ENCODE peak calls at places on chromosomes 2 and 18, in four cellular contexts. One of them, this sample, is unnamed.
A peak's percentile ranks its signal among the peaks of the same experiment; 100 is the strongest.

GRCh38 chr18:31497711-31498449 is at the start of gene DSG2:
- DNase-seq in occipital lobe: no peak
- DNase-seq in NCI-H1694: no peak
- DNase-seq in hypothalamus: no peak
- DNase-seq in this sample: no peak

GRCh38 chr18:13639196-13639595 is 87.2 kb downstream of the FAM210A start:
- DNase-seq in occipital lobe: no peak
- DNase-seq in NCI-H1694: no peak
- DNase-seq in hypothalamus: no peak
- DNase-seq in this sample: peak; percentile 69

GRCh38 chr2:28752608-28752984 is 966 bp downstream of the PPP1CB start:
- DNase-seq in occipital lobe: no peak
- DNase-seq in NCI-H1694: no peak
- DNase-seq in hypothalamus: no peak
- DNase-seq in this sample: peak; percentile 47

GRCh38 chr2:25066455-25066854 is 24.6 kb downstream of the EFR3B start:
- DNase-seq in occipital lobe: no peak
- DNase-seq in NCI-H1694: no peak
- DNase-seq in hypothalamus: no peak
- DNase-seq in this sample: no peak

GRCh38 chr18:35024965-35025364 is 16.2 kb upstream of the MAPRE2 start:
- DNase-seq in occipital lobe: no peak
- DNase-seq in NCI-H1694: no peak
- DNase-seq in hypothalamus: no peak
- DNase-seq in this sample: no peak

GRCh38 chr2:210954508-210954907 is 398.1 kb downstream of the CPS1 start:
- DNase-seq in occipital lobe: no peak
- DNase-seq in NCI-H1694: no peak
- DNase-seq in hypothalamus: no peak
- DNase-seq in this sample: no peak

GRCh38 chr18:74310411-74310810 is 5.2 kb upstream of the C18orf63 start:
- DNase-seq in occipital lobe: no peak
- DNase-seq in NCI-H1694: no peak
- DNase-seq in hypothalamus: no peak
- DNase-seq in this sample: no peak

GRCh38 chr2:31302940-31303563 is 69.1 kb downstream of the EHD3 start:
- DNase-seq in occipital lobe: no peak
- DNase-seq in NCI-H1694: no peak
- DNase-seq in hypothalamus: no peak
- DNase-seq in this sample: peak; percentile 31

GRCh38 chr2:54757496-54757895 is 34.0 kb downstream of the EML6 start:
- DNase-seq in occipital lobe: peak; percentile 27
- DNase-seq in NCI-H1694: no peak
- DNase-seq in hypothalamus: no peak
- DNase-seq in this sample: no peak

GRCh38 chr2:214830794-214831346 is 21.4 kb upstream of the BARD1 start:
- DNase-seq in occipital lobe: no peak
- DNase-seq in NCI-H1694: no peak
- DNase-seq in hypothalamus: no peak
- DNase-seq in this sample: no peak

GRCh38 chr18:48139427-48140347 is 209.2 kb upstream of the SMAD2 start:
- DNase-seq in occipital lobe: no peak
- DNase-seq in NCI-H1694: no peak
- DNase-seq in hypothalamus: no peak
- DNase-seq in this sample: no peak

GRCh38 chr2:57943271-57943670 is 103.3 kb upstream of the VRK2 start:
- DNase-seq in occipital lobe: no peak
- DNase-seq in NCI-H1694: no peak
- DNase-seq in hypothalamus: no peak
- DNase-seq in this sample: no peak

GRCh38 chr2:191748528-191749180 is 70.7 kb downstream of the NABP1 start:
- DNase-seq in occipital lobe: no peak
- DNase-seq in NCI-H1694: no peak
- DNase-seq in hypothalamus: no peak
- DNase-seq in this sample: no peak